ENCODE peak calls at places on chromosome 10, in six cellular contexts. J is stimulated activated CD4-positive, alpha-beta T cell treated with anti-CD3 and anti-CD28 coated beads, Interleukin-1b, Interleukin-23, amount 100 ng/mL, for 48 hours; K is sciatic nerve; H is Caki2; T is transverse colon; Q is H54. B is an unnamed sample.

GRCh38 chr10:239109-239508 is 103.9 kb downstream of the ZMYND11 start:
- DNase-seq in J (no peak), K (no peak), H (peak), T (no peak), Q (no peak), B (no peak)

GRCh38 chr10:110226926-110227641 is 19.7 kb downstream of the MXI1 start:
- DNase-seq in J (peak), K (peak), H (peak), T (peak), Q (peak), B (peak)

GRCh38 chr10:17129711-17130110 is at the start of gene CUBN:
- DNase-seq in J (no peak), K (no peak), H (no peak), T (no peak), Q (no peak), B (no peak)

GRCh38 chr10:132404911-132405462 is 8.0 kb downstream of the PWWP2B start:
- DNase-seq in J (no peak), K (no peak), H (no peak), T (no peak), Q (no peak), B (no peak)

GRCh38 chr10:22598488-22598887 is 115.9 kb downstream of the PIP4K2A start:
- DNase-seq in J (no peak), K (no peak), H (peak), T (no peak), Q (no peak), B (no peak)

GRCh38 chr10:96974348-96974747 is 142.2 kb downstream of the LCOR start:
- DNase-seq in J (no peak), K (no peak), H (no peak), T (no peak), Q (no peak), B (no peak)

GRCh38 chr10:88659725-88660592 is 4.3 kb upstream of the LIPF start:
- DNase-seq in J (no peak), K (no peak), H (no peak), T (no peak), Q (no peak), B (no peak)

GRCh38 chr10:110498087-110498981 is 627 bp downstream of the DUSP5 start:
- DNase-seq in J (peak), K (peak), H (peak), T (peak), Q (no peak), B (no peak)

GRCh38 chr10:6321880-6322279 is 119.1 kb downstream of the PFKFB3 start:
- DNase-seq in J (no peak), K (no peak), H (peak), T (no peak), Q (no peak), B (no peak)

GRCh38 chr10:99926925-99927718 is 82.6 kb downstream of the DNMBP start:
- DNase-seq in J (no peak), K (no peak), H (peak), T (peak), Q (no peak), B (peak)

GRCh38 chr10:91194497-91195179 is 25.8 kb upstream of the PCGF5 start:
- DNase-seq in J (no peak), K (no peak), H (no peak), T (no peak), Q (no peak), B (no peak)

GRCh38 chr10:117424789-117425649 is 49.8 kb upstream of the PDZD8 start:
- DNase-seq in J (no peak), K (no peak), H (no peak), T (no peak), Q (no peak), B (peak)

GRCh38 chr10:63752318-63752717 is 231.1 kb downstream of the REEP3 start:
- DNase-seq in J (no peak), K (no peak), H (no peak), T (no peak), Q (no peak), B (no peak)

GRCh38 chr10:72320676-72321247 is 34.0 kb downstream of the DNAJB12 start:
- DNase-seq in J (peak), K (peak), H (peak), T (peak), Q (peak), B (no peak)

B was measured in cardiac septum.